ENCODE peak calls at places on chromosomes 4 and X, in six cellular contexts. D is kidney, C is colonic mucosa, R is PC-3, P is mesenchymal stem cell, Q is mesendoderm. Z is an unnamed sample.

GRCh38 chrX:110310896-110311295 is 7.0 kb downstream of the AMMECR1 start:
- DNase-seq in D (no peak), C (no peak), R (no peak), P (peak), Q (no peak), Z (no peak)

GRCh38 chr4:42397635-42398447 is 553 bp downstream of the SHISA3 start:
- DNase-seq in D (peak), C (no peak), R (peak), P (peak), Q (no peak), Z (peak)

GRCh38 chrX:42098897-42099296 is 175.5 kb upstream of the CASK start:
- DNase-seq in D (no peak), C (no peak), R (no peak), P (no peak), Q (no peak), Z (no peak)

GRCh38 chr4:159779716-159780115 is 676.8 kb downstream of the RAPGEF2 start:
- DNase-seq in D (no peak), C (no peak), R (no peak), P (no peak), Q (no peak), Z (peak)

GRCh38 chrX:66053414-66053813 is 13.5 kb upstream of the VSIG4 start:
- DNase-seq in D (no peak), C (no peak), R (no peak), P (no peak), Q (peak), Z (no peak)

GRCh38 chrX:15146515-15146914 is 123.4 kb downstream of the ASB9 start:
- DNase-seq in D (no peak), C (peak), R (peak), P (peak), Q (peak), Z (no peak)

GRCh38 chrX:78796916-78797315 is 49.4 kb downstream of the LPAR4 start:
- DNase-seq in D (no peak), C (no peak), R (no peak), P (no peak), Q (no peak), Z (no peak)

GRCh38 chr4:40238700-40239548 is 42.1 kb downstream of the RHOH start:
- DNase-seq in D (no peak), C (no peak), R (no peak), P (no peak), Q (peak), Z (no peak)

GRCh38 chr4:25884040-25884788 is 21.4 kb upstream of the SEL1L3 start:
- DNase-seq in D (no peak), C (no peak), R (peak), P (peak), Q (no peak), Z (peak)

GRCh38 chr4:52718123-52718522 is 33.1 kb downstream of the ERVMER34-1 start:
- DNase-seq in D (no peak), C (no peak), R (peak), P (peak), Q (peak), Z (peak)

GRCh38 chr4:76547167-76547760 is 112.2 kb downstream of the SHROOM3 start:
- DNase-seq in D (no peak), C (no peak), R (no peak), P (no peak), Q (peak), Z (no peak)

GRCh38 chr4:16119981-16120380 is 36.2 kb upstream of the PROM1 start:
- DNase-seq in D (no peak), C (peak), R (no peak), P (no peak), Q (no peak), Z (no peak)

GRCh38 chrX:109294097-109294815 is 187.6 kb downstream of the GUCY2F start:
- DNase-seq in D (no peak), C (no peak), R (no peak), P (no peak), Q (no peak), Z (peak)

GRCh38 chr4:78205601-78206000 is 148.5 kb downstream of the FRAS1 start:
- DNase-seq in D (no peak), C (no peak), R (no peak), P (no peak), Q (peak), Z (no peak)

GRCh38 chr4:8391972-8392371 is 48.6 kb downstream of the ACOX3 start:
- DNase-seq in D (no peak), C (peak), R (peak), P (peak), Q (no peak), Z (peak)

GRCh38 chr4:163343604-163344146 is at the start of gene NPY5R:
- DNase-seq in D (peak), C (no peak), R (no peak), P (peak), Q (peak), Z (no peak)

GRCh38 chrX:57453901-57454300 is 137.9 kb upstream of the ZXDB start:
- DNase-seq in D (no peak), C (no peak), R (peak), P (no peak), Q (peak), Z (no peak)

GRCh38 chr4:95415346-95415771 is 133.4 kb downstream of the UNC5C start:
- DNase-seq in D (no peak), C (no peak), R (peak), P (peak), Q (no peak), Z (peak)

GRCh38 chrX:1416965-1417760 is 25.2 kb upstream of the SLC25A6 start:
- DNase-seq in D (peak), C (no peak), R (no peak), P (no peak), Q (no peak), Z (no peak)

GRCh38 chr4:166308589-166308988 is 435.6 kb downstream of the TLL1 start:
- DNase-seq in D (no peak), C (no peak), R (no peak), P (no peak), Q (no peak), Z (no peak)

GRCh38 chrX:148940411-148940996 is 440.1 kb downstream of the AFF2 start:
- DNase-seq in D (no peak), C (no peak), R (no peak), P (no peak), Q (no peak), Z (peak)

DNA sequence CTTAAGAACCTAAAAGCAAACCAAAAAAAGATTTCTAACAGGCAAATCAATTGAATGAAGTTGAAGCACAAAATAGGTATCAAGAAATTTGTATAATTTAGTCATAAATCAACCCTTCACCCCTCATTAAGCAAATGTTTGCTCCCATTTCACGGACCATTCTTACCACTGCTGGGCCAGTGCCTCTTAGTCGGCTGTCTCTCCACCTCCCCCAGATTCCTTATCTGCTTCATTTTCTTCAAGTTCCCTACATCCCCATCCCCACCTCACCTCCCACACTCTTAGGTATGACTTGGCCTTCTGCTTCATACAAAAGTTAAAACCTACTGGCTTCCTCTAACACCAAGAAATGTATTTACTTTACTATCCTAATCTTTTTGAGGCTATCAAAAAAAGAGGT is 11.8 kb downstream of the AASDH start:
- DNase-seq in D (no peak), C (no peak), R (no peak), P (no peak), Q (no peak), Z (no peak)
- H3K27ac ChIP-seq in D (no peak), C (no peak), R (no peak), P (no peak), Q (no peak), Z (no peak)

DNA sequence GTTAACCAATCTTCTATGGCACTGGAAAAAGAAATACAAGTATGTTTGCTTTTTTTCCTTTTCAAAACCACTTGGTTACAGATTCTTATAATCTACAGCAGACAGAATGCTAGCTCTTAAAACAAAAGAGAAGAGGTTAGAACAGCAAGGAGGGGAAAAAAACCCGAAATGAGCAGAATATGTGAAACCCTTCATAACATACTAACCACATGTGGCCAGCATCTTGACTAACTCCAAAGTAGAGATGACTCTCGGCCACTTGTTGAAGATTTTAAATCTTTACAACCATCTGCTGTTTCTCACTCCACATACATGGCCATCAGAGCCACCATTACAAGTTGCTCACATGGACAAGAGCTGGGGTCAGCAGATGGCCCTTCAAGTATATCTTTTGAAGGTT is 100.3 kb downstream of the PAPSS1 start:
- DNase-seq in D (no peak), C (no peak), R (no peak), P (peak), Q (no peak), Z (no peak)
- H3K9ac ChIP-seq in D (no peak), C (no peak), R (no peak), P (peak), Q (no peak), Z (peak)

GRCh38 chrX:3370656-3371055 is 24.2 kb upstream of the MXRA5 start:
- DNase-seq in D (no peak), C (no peak), R (no peak), P (no peak), Q (no peak), Z (no peak)

GRCh38 chrX:3371163-3371562 is 24.7 kb upstream of the MXRA5 start:
- DNase-seq in D (no peak), C (no peak), R (no peak), P (no peak), Q (no peak), Z (peak)
- H3K27ac ChIP-seq in D (no peak), C (no peak), R (no peak), P (no peak), Q (no peak), Z (no peak)

GRCh38 chr4:154911608-154912098 is 130.6 kb downstream of the RBM46 start:
- DNase-seq in D (no peak), C (no peak), R (no peak), P (no peak), Q (no peak), Z (no peak)
- H3K9ac ChIP-seq in D (no peak), C (no peak), R (no peak), P (no peak), Q (no peak), Z (no peak)

GRCh38 chr4:173057906-173058305 is 110.7 kb upstream of the GALNT7 start:
- DNase-seq in D (no peak), C (no peak), R (peak), P (peak), Q (peak), Z (peak)

GRCh38 chr4:173057442-173057841 is 111.2 kb upstream of the GALNT7 start:
- DNase-seq in D (no peak), C (no peak), R (peak), P (peak), Q (no peak), Z (no peak)

GRCh38 chr4:173052439-173052838 is 116.2 kb upstream of the GALNT7 start:
- DNase-seq in D (no peak), C (no peak), R (no peak), P (no peak), Q (no peak), Z (no peak)

GRCh38 chr4:173056708-173057107 is 111.9 kb upstream of the GALNT7 start:
- DNase-seq in D (no peak), C (no peak), R (no peak), P (no peak), Q (no peak), Z (no peak)

GRCh38 chr4:173056271-173056670 is 112.3 kb upstream of the GALNT7 start:
- DNase-seq in D (no peak), C (no peak), R (no peak), P (no peak), Q (peak), Z (no peak)
- H3K27ac ChIP-seq in D (no peak), C (no peak), R (no peak), P (no peak), Q (no peak), Z (no peak)

GRCh38 chr4:74244049-74244448 is 64.2 kb upstream of the EPGN start:
- DNase-seq in D (no peak), C (no peak), R (no peak), P (no peak), Q (no peak), Z (no peak)
- H3K9ac ChIP-seq in D (no peak), C (no peak), R (no peak), P (no peak), Q (no peak), Z (no peak)

GRCh38 chr4:104302731-104303130 is 192.0 kb downstream of the CXXC4 start:
- DNase-seq in D (no peak), C (no peak), R (no peak), P (no peak), Q (peak), Z (no peak)
- H3K27ac ChIP-seq in D (no peak), C (no peak), R (no peak), P (no peak), Q (no peak), Z (no peak)

DNA sequence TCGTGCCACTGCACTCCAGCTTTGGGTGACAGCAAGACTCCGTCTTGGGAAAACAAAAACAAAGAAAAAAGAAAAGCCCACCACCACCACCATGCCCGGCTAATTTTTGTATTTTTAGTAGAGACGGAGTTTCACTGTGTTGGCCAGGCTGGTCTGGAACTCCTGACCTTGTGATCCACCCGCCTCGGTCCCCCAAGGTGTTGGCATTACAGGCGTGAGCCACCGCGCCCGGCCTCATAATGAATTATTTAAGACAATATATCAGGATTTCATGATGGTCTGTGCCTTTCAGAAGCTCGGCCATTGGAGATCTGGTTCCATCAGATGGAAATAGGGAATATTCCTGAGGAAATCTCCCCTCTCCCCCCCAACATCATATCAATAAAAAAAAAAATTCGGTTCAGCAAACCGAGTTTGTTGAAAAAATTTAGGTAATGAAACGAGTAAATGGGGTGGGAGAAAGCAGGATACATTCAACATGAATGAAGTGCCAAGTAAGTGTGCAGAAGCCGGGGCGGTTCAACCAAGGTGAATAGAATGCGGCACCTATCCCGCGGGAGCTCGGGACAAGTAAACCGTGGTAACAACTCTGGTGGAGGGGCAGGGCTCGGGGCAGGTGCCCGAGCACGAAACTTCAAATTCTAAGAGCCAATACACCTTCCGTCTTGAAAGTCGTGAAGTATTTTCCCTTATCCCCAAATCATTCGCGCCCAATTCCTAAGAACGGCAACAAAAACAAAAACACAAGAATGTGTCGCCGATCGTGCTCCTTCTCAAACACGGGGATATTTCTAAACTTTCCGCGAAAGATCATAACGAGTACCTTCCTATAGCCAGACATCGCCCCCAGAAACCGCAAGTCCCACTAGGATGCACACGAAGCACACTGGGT is 773 bp upstream of the TXLNG start:
- DNase-seq in D (no peak), C (peak), R (peak), P (no peak), Q (no peak), Z (no peak)
- H3K9ac ChIP-seq in D (peak), C (peak), R (peak), P (peak), Q (peak), Z (peak)

DNA sequence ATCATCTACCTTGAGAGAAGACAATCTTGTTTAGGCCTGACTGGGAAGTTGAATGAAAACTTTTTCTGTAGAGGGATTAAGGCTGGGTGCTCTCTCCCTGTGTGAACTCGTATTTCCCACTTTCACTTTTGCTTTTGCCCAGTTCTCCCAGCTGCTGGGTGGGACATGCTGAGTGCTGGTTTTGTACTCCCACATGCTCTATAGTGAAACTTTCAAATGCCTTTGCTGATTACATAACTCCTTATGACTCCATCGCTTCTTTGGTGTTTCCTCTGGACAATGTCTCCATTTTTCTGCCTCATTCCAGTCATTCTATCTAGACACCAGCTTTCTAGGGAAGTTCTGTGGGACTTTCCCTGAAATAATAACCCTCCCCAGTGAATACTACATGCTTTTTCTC is 100.5 kb downstream of the CLNK start:
- DNase-seq in D (no peak), C (peak), R (peak), P (peak), Q (no peak), Z (peak)
- H3K27ac ChIP-seq in D (no peak), C (no peak), R (no peak), P (peak), Q (no peak), Z (no peak)

Z was measured in astrocyte.